ENCODE peak calls at places on chromosomes 12 and 14, in six cellular contexts. One of them, this sample, is unnamed. For H3K9me3, the result is how much of the 10 kb centered on the place peaks cover.

GRCh38 chr14:101851716-101852395 is 90.3 kb downstream of the PPP2R5C start:
- DNase-seq in osteoblast: no peak
- DNase-seq in adipocyte: no peak
- DNase-seq in neuronal stem cell: no peak
- DNase-seq in pancreas: no peak
- DNase-seq in A549: no peak
- DNase-seq in this sample: no peak

GRCh38 chr12:30794591-30795409 is 40.0 kb upstream of the CAPRIN2 start:
- DNase-seq in osteoblast: peak
- DNase-seq in adipocyte: peak
- DNase-seq in neuronal stem cell: peak
- DNase-seq in pancreas: no peak
- DNase-seq in A549: peak
- DNase-seq in this sample: no peak

GRCh38 chr12:24879644-24880043 is 69.3 kb downstream of the BCAT1 start:
- DNase-seq in osteoblast: no peak
- DNase-seq in adipocyte: no peak
- DNase-seq in neuronal stem cell: no peak
- DNase-seq in pancreas: no peak
- DNase-seq in A549: no peak
- DNase-seq in this sample: no peak

GRCh38 chr14:87260460-87260859 is 732.5 kb downstream of the GALC start:
- DNase-seq in osteoblast: no peak
- DNase-seq in adipocyte: no peak
- DNase-seq in neuronal stem cell: peak
- DNase-seq in pancreas: no peak
- DNase-seq in A549: no peak
- DNase-seq in this sample: no peak

GRCh38 chr12:65891987-65892481 is 67.8 kb downstream of the HMGA2 start:
- DNase-seq in osteoblast: peak
- DNase-seq in adipocyte: peak
- DNase-seq in neuronal stem cell: no peak
- DNase-seq in pancreas: peak
- DNase-seq in A549: peak
- DNase-seq in this sample: no peak

GRCh38 chr14:52348279-52348678 is 34.2 kb downstream of the PTGER2 start:
- DNase-seq in osteoblast: no peak
- DNase-seq in adipocyte: no peak
- DNase-seq in neuronal stem cell: no peak
- DNase-seq in pancreas: no peak
- DNase-seq in A549: no peak
- DNase-seq in this sample: no peak

GRCh38 chr12:71599213-71599612 is 64.4 kb downstream of the ZFC3H1 start:
- DNase-seq in osteoblast: no peak
- DNase-seq in adipocyte: no peak
- DNase-seq in neuronal stem cell: no peak
- DNase-seq in pancreas: no peak
- DNase-seq in A549: no peak
- DNase-seq in this sample: no peak

GRCh38 chr12:111322336-111323250 is 46.3 kb downstream of the PHETA1 start:
- DNase-seq in osteoblast: peak
- DNase-seq in adipocyte: no peak
- DNase-seq in neuronal stem cell: no peak
- DNase-seq in pancreas: no peak
- DNase-seq in A549: no peak
- DNase-seq in this sample: no peak

GRCh38 chr12:41205070-41205715 is 17.1 kb downstream of the PDZRN4 start:
- DNase-seq in osteoblast: no peak
- DNase-seq in adipocyte: peak
- DNase-seq in neuronal stem cell: peak
- DNase-seq in pancreas: no peak
- DNase-seq in A549: no peak
- DNase-seq in this sample: no peak

GRCh38 chr14:90132821-90133570 is 71.2 kb downstream of the KCNK13 start:
- DNase-seq in osteoblast: no peak
- DNase-seq in adipocyte: no peak
- DNase-seq in neuronal stem cell: no peak
- DNase-seq in pancreas: no peak
- DNase-seq in A549: no peak
- DNase-seq in this sample: no peak

GRCh38 chr14:61847861-61848260 is 85.6 kb downstream of the SNAPC1 start:
- DNase-seq in osteoblast: no peak
- DNase-seq in adipocyte: no peak
- DNase-seq in neuronal stem cell: no peak
- DNase-seq in pancreas: no peak
- DNase-seq in A549: no peak
- DNase-seq in this sample: no peak

GRCh38 chr12:107805488-107806180 is 31.1 kb downstream of the ASCL4 start:
- DNase-seq in osteoblast: no peak
- DNase-seq in adipocyte: no peak
- DNase-seq in neuronal stem cell: no peak
- DNase-seq in pancreas: no peak
- DNase-seq in A549: no peak
- DNase-seq in this sample: no peak

GRCh38 chr12:107801150-107801549 is 26.6 kb downstream of the ASCL4 start:
- DNase-seq in osteoblast: no peak
- DNase-seq in adipocyte: peak
- DNase-seq in neuronal stem cell: no peak
- DNase-seq in pancreas: no peak
- DNase-seq in A549: no peak
- DNase-seq in this sample: no peak

GRCh38 chr12:107807471-107808150 is 33.1 kb downstream of the ASCL4 start:
- DNase-seq in osteoblast: no peak
- DNase-seq in adipocyte: no peak
- DNase-seq in neuronal stem cell: no peak
- DNase-seq in pancreas: no peak
- DNase-seq in A549: no peak
- DNase-seq in this sample: no peak

DNA sequence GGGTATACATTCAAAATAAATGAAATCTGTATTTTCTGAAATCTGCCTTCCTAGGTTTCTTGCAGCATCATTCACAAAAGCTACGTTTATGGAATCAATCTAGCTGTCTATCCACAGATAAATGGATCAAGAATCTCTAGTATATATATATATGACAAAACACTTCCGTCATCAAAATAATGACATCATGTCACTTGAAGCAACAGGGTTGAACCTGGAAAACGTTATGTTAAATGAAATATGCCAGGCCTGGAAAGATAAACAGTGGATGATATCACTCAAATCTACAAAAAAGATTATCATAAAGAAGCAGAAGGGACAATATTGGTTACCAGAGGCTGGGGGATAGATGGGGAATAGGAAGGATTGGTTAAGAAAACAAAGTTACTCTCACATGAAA is 28.6 kb downstream of the ASCL4 start:
- DNase-seq in osteoblast: no peak
- DNase-seq in adipocyte: no peak
- DNase-seq in neuronal stem cell: no peak
- DNase-seq in pancreas: no peak
- DNase-seq in A549: no peak
- DNase-seq in this sample: no peak
- H3K9me3 ChIP-seq in osteoblast: under half
- H3K9me3 ChIP-seq in adipocyte: under half
- H3K9me3 ChIP-seq in neuronal stem cell: under half
- H3K9me3 ChIP-seq in pancreas: under half
- H3K9me3 ChIP-seq in A549: under half
- H3K9me3 ChIP-seq in this sample: under half

GRCh38 chr12:56864318-56864717 is 69.9 kb downstream of the SDR9C7 start:
- DNase-seq in osteoblast: no peak
- DNase-seq in adipocyte: no peak
- DNase-seq in neuronal stem cell: no peak
- DNase-seq in pancreas: no peak
- DNase-seq in A549: no peak
- DNase-seq in this sample: no peak

GRCh38 chr12:56867216-56867615 is 67.0 kb downstream of the SDR9C7 start:
- DNase-seq in osteoblast: no peak
- DNase-seq in adipocyte: no peak
- DNase-seq in neuronal stem cell: no peak
- DNase-seq in pancreas: no peak
- DNase-seq in A549: no peak
- DNase-seq in this sample: no peak

GRCh38 chr12:56866493-56866892 is 67.7 kb downstream of the SDR9C7 start:
- DNase-seq in osteoblast: no peak
- DNase-seq in adipocyte: no peak
- DNase-seq in neuronal stem cell: no peak
- DNase-seq in pancreas: no peak
- DNase-seq in A549: no peak
- DNase-seq in this sample: no peak

GRCh38 chr12:56862264-56862663 is 71.9 kb downstream of the SDR9C7 start:
- DNase-seq in osteoblast: no peak
- DNase-seq in adipocyte: no peak
- DNase-seq in neuronal stem cell: no peak
- DNase-seq in pancreas: no peak
- DNase-seq in A549: no peak
- DNase-seq in this sample: no peak

DNA sequence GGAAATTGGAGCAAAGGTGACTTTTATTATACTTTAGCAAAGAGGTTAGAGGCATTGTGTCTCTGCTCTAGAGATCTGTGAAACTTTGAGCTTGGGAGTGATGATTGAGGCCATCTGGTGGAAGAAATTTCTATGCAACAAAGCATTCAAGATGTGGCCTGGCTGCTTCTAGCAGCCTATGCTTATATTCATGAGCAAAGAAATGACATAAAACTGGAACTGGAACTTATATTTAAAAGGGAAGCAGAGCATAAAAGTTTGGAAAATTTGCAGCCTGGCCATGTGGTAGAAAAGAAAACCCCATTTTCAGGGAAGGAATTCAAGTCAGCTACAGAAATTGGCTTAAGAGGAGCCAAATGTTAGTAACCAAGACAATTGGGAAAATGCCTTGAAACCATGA is 70.4 kb downstream of the SDR9C7 start:
- DNase-seq in osteoblast: no peak
- DNase-seq in adipocyte: no peak
- DNase-seq in neuronal stem cell: no peak
- DNase-seq in pancreas: no peak
- DNase-seq in A549: no peak
- DNase-seq in this sample: no peak
- H3K9me3 ChIP-seq in osteoblast: under half
- H3K9me3 ChIP-seq in adipocyte: half or more
- H3K9me3 ChIP-seq in neuronal stem cell: under half
- H3K9me3 ChIP-seq in pancreas: under half
- H3K9me3 ChIP-seq in A549: half or more
- H3K9me3 ChIP-seq in this sample: under half

GRCh38 chr14:98345186-98345585 is 926.8 kb downstream of the BCL11B start:
- DNase-seq in osteoblast: no peak
- DNase-seq in adipocyte: no peak
- DNase-seq in neuronal stem cell: no peak
- DNase-seq in pancreas: no peak
- DNase-seq in A549: no peak
- DNase-seq in this sample: no peak

GRCh38 chr14:98348505-98348904 is 923.5 kb downstream of the BCL11B start:
- DNase-seq in osteoblast: no peak
- DNase-seq in adipocyte: no peak
- DNase-seq in neuronal stem cell: no peak
- DNase-seq in pancreas: no peak
- DNase-seq in A549: no peak
- DNase-seq in this sample: no peak

GRCh38 chr14:98347686-98348085 is 924.3 kb downstream of the BCL11B start:
- DNase-seq in osteoblast: no peak
- DNase-seq in adipocyte: no peak
- DNase-seq in neuronal stem cell: no peak
- DNase-seq in pancreas: no peak
- DNase-seq in A549: no peak
- DNase-seq in this sample: no peak

GRCh38 chr14:98350213-98350612 is 921.8 kb downstream of the BCL11B start:
- DNase-seq in osteoblast: no peak
- DNase-seq in adipocyte: no peak
- DNase-seq in neuronal stem cell: no peak
- DNase-seq in pancreas: no peak
- DNase-seq in A549: no peak
- DNase-seq in this sample: no peak
- H3K9me3 ChIP-seq in osteoblast: under half
- H3K9me3 ChIP-seq in adipocyte: under half
- H3K9me3 ChIP-seq in neuronal stem cell: under half
- H3K9me3 ChIP-seq in pancreas: under half
- H3K9me3 ChIP-seq in A549: under half
- H3K9me3 ChIP-seq in this sample: under half

GRCh38 chr14:91318911-91319310 is 74.4 kb upstream of the GPR68 start:
- DNase-seq in osteoblast: no peak
- DNase-seq in adipocyte: no peak
- DNase-seq in neuronal stem cell: no peak
- DNase-seq in pancreas: no peak
- DNase-seq in A549: no peak
- DNase-seq in this sample: no peak
- H3K9me3 ChIP-seq in osteoblast: under half
- H3K9me3 ChIP-seq in adipocyte: under half
- H3K9me3 ChIP-seq in neuronal stem cell: under half
- H3K9me3 ChIP-seq in pancreas: under half
- H3K9me3 ChIP-seq in A549: under half
- H3K9me3 ChIP-seq in this sample: under half

This sample was measured in iPS DF 6.9.